ENCODE peak calls at places on chromosomes 5 and 9, in ten cellular contexts. Z is left ventricle myocardium inferior, C is mesendoderm, S is brain microvascular endothelial cell, P is ascending aorta, L is fibroblast of lung, D is pancreas, F is AG04450, H is body of pancreas, U is HepG2. R is an unnamed sample.

GRCh38 chr5:95861858-95862561 is 39.5 kb upstream of the GLRX start:
- DNase-seq in Z (no peak), C (no peak), S (peak; percentile 67), P (no peak), L (peak; percentile 91), D (no peak), F (no peak), H (no peak), U (no peak), R (no peak)

GRCh38 chr9:78982849-78983248 is 588.9 kb upstream of the TLE4 start:
- DNase-seq in Z (no peak), C (peak; percentile 21), S (peak; percentile 70), P (no peak), L (peak; percentile 87), D (no peak), F (no peak), H (no peak), U (no peak), R (no peak)

GRCh38 chr9:16255217-16255616 is 615.3 kb downstream of the BNC2 start:
- DNase-seq in Z (no peak), C (peak; percentile 62), S (no peak), P (no peak), L (no peak), D (no peak), F (no peak), H (no peak), U (no peak), R (no peak)

GRCh38 chr5:166722939-166723338 is 1568.5 kb upstream of the WWC1 start:
- DNase-seq in Z (no peak), C (peak; percentile 62), S (no peak), P (no peak), L (peak; percentile 58), D (no peak), F (no peak), H (no peak), U (no peak), R (no peak)

GRCh38 chr5:91207248-91207647 is 175.9 kb downstream of the ARRDC3 start:
- DNase-seq in Z (no peak), C (no peak), S (peak; percentile 72), P (no peak), L (peak; percentile 57), D (no peak), F (no peak), H (no peak), U (no peak), R (no peak)

GRCh38 chr5:14143509-14143842 is 334 bp downstream of the TRIO start:
- DNase-seq in Z (no peak), C (no peak), S (no peak), P (no peak), L (no peak), D (no peak), F (no peak), H (no peak), U (no peak), R (no peak)

GRCh38 chr9:38129366-38129765 is 60.3 kb upstream of the SHB start:
- DNase-seq in Z (no peak), C (no peak), S (no peak), P (no peak), L (no peak), D (no peak), F (no peak), H (peak; percentile 3), U (no peak), R (peak; percentile 51)

GRCh38 chr5:77396017-77396416 is 96.1 kb downstream of the WDR41 start:
- DNase-seq in Z (no peak), C (peak; percentile 15), S (no peak), P (no peak), L (no peak), D (no peak), F (no peak), H (no peak), U (no peak), R (no peak)

GRCh38 chr9:93086445-93087224 is 9.4 kb upstream of the CARD19 start:
- DNase-seq in Z (no peak), C (no peak), S (no peak), P (no peak), L (no peak), D (no peak), F (no peak), H (no peak), U (no peak), R (peak; percentile 14)

GRCh38 chr9:81621111-81621510 is 68.2 kb downstream of the TLE1 start:
- DNase-seq in Z (no peak), C (no peak), S (no peak), P (no peak), L (no peak), D (no peak), F (no peak), H (no peak), U (no peak), R (no peak)

GRCh38 chr9:132447346-132447745 is 37.3 kb downstream of the CFAP77 start:
- DNase-seq in Z (no peak), C (peak; percentile 71), S (no peak), P (no peak), L (no peak), D (no peak), F (no peak), H (no peak), U (peak; percentile 21), R (no peak)

GRCh38 chr5:2430606-2431005 is 320.9 kb downstream of the IRX2 start:
- DNase-seq in Z (no peak), C (no peak), S (no peak), P (no peak), L (no peak), D (no peak), F (no peak), H (no peak), U (no peak), R (no peak)

GRCh38 chr9:78118742-78119473 is 87.3 kb upstream of the GNAQ start:
- DNase-seq in Z (no peak), C (no peak), S (no peak), P (no peak), L (peak; percentile 79), D (no peak), F (no peak), H (no peak), U (no peak), R (no peak)

GRCh38 chr5:26802944-26803343 is 235.4 kb downstream of the CDH9 start:
- DNase-seq in Z (no peak), C (no peak), S (no peak), P (no peak), L (no peak), D (no peak), F (no peak), H (no peak), U (no peak), R (no peak)

GRCh38 chr5:160390787-160391696 is 8.8 kb downstream of the FAM200C start:
- DNase-seq in Z (no peak), C (peak; percentile 23), S (no peak), P (no peak), L (peak; percentile 32), D (no peak), F (no peak), H (no peak), U (peak; percentile 23), R (no peak)

GRCh38 chr5:141511771-141512325 is 23.0 kb downstream of the PCDHGC5 start:
- DNase-seq in Z (no peak), C (no peak), S (no peak), P (no peak), L (no peak), D (no peak), F (no peak), H (no peak), U (no peak), R (no peak)
- H3K4me3 ChIP-seq in Z (no peak overlapping the region), C (no peak overlapping the region), S (no peak overlapping the region), P (peak overlapping the region; percentile 78), L (no peak overlapping the region), D (no peak overlapping the region), F (no peak overlapping the region), H (no peak overlapping the region), U (no peak overlapping the region), R (no peak overlapping the region)

GRCh38 chr9:121269030-121269887 is 1.3 kb downstream of the GSN start:
- DNase-seq in Z (no peak), C (peak; percentile 63), S (no peak), P (no peak), L (peak; percentile 29), D (no peak), F (no peak), H (peak; percentile 37), U (no peak), R (no peak)

GRCh38 chr9:121268598-121269029 is 652 bp downstream of the GSN start:
- DNase-seq in Z (no peak), C (peak; percentile 49), S (no peak), P (no peak), L (peak; percentile 17), D (no peak), F (no peak), H (peak; percentile 26), U (no peak), R (no peak)

GRCh38 chr9:121269888-121270254 is 1.9 kb downstream of the GSN start:
- DNase-seq in Z (no peak), C (no peak), S (no peak), P (no peak), L (peak; percentile 43), D (no peak), F (no peak), H (no peak), U (no peak), R (no peak)

GRCh38 chr9:121272401-121272948 is 4.5 kb downstream of the GSN start:
- DNase-seq in Z (no peak), C (no peak), S (no peak), P (no peak), L (no peak), D (no peak), F (no peak), H (no peak), U (no peak), R (no peak)

GRCh38 chr9:121271368-121272351 is 3.7 kb downstream of the GSN start:
- DNase-seq in Z (peak; percentile 66), C (no peak), S (peak; percentile 73), P (no peak), L (peak; percentile 92), D (no peak), F (no peak), H (peak; percentile 68), U (no peak), R (peak; percentile 70)
- H3K4me3 ChIP-seq in Z (peak overlapping the region; percentile 86), C (no peak overlapping the region), S (peak overlapping the region; percentile 18), P (peak overlapping the region; percentile 99), L (peak overlapping the region; percentile 98), D (no peak overlapping the region), F (peak overlapping the region; percentile 47), H (no peak overlapping the region), U (no peak overlapping the region), R (peak overlapping the region; percentile 22)

GRCh38 chr5:173614591-173614990 is 1.9 kb downstream of the BOD1 start:
- DNase-seq in Z (no peak), C (no peak), S (no peak), P (no peak), L (no peak), D (no peak), F (no peak), H (no peak), U (no peak), R (no peak)
- H3K4me3 ChIP-seq in Z (peak overlapping the region; percentile 96), C (no peak overlapping the region), S (peak overlapping the region; percentile 12), P (peak overlapping the region; percentile 79), L (peak overlapping the region; percentile 88), D (peak overlapping the region; percentile 99), F (peak overlapping the region; percentile 76), H (no peak overlapping the region), U (peak overlapping the region; percentile 83), R (peak overlapping the region; percentile 90)

GRCh38 chr9:74073897-74074296 is 423.2 kb upstream of the RORB start:
- DNase-seq in Z (no peak), C (no peak), S (no peak), P (no peak), L (no peak), D (no peak), F (no peak), H (no peak), U (no peak), R (no peak)

GRCh38 chr9:74083681-74084433 is 413.3 kb upstream of the RORB start:
- DNase-seq in Z (no peak), C (peak; percentile 34), S (no peak), P (no peak), L (peak; percentile 3), D (no peak), F (no peak), H (no peak), U (no peak), R (no peak)

GRCh38 chr9:74078647-74079046 is 418.5 kb upstream of the RORB start:
- DNase-seq in Z (no peak), C (peak; percentile 88), S (no peak), P (no peak), L (peak; percentile 97), D (no peak), F (no peak), H (no peak), U (no peak), R (no peak)
- H3K4me3 ChIP-seq in Z (no peak overlapping the region), C (no peak overlapping the region), S (no peak overlapping the region), P (no peak overlapping the region), L (no peak overlapping the region), D (no peak overlapping the region), F (no peak overlapping the region), H (no peak overlapping the region), U (no peak overlapping the region), R (no peak overlapping the region)